ENCODE peak calls at places on chromosomes 1 and 21, in nine cellular contexts. One of them, this sample, is unnamed.

GRCh38 chr1:11998636-11999035 is 18.4 kb downstream of the MFN2 start:
- DNase-seq in NCI-H1092 treated with DMSO at 0.1 percent for 48 hours: no peak
- DNase-seq in aorta: no peak
- DNase-seq in GM23248: no peak
- DNase-seq in cardiac muscle cell: no peak
- DNase-seq in EH: no peak
- DNase-seq in H4: no peak
- DNase-seq in HTR-8/SVneo: no peak
- DNase-seq in Panc1: no peak
- DNase-seq in this sample: no peak

GRCh38 chr1:203305809-203306088 is 430 bp downstream of the BTG2 start:
- DNase-seq in NCI-H1092 treated with DMSO at 0.1 percent for 48 hours: no peak
- DNase-seq in aorta: no peak
- DNase-seq in GM23248: peak
- DNase-seq in cardiac muscle cell: no peak
- DNase-seq in EH: no peak
- DNase-seq in H4: no peak
- DNase-seq in HTR-8/SVneo: no peak
- DNase-seq in Panc1: no peak
- DNase-seq in this sample: no peak

GRCh38 chr1:50378757-50379156 is 44.5 kb downstream of the DMRTA2 start:
- DNase-seq in NCI-H1092 treated with DMSO at 0.1 percent for 48 hours: no peak
- DNase-seq in aorta: no peak
- DNase-seq in GM23248: no peak
- DNase-seq in cardiac muscle cell: no peak
- DNase-seq in EH: no peak
- DNase-seq in H4: no peak
- DNase-seq in HTR-8/SVneo: no peak
- DNase-seq in Panc1: no peak
- DNase-seq in this sample: no peak

GRCh38 chr1:3154081-3154795 is 85.2 kb downstream of the PRDM16 start:
- DNase-seq in NCI-H1092 treated with DMSO at 0.1 percent for 48 hours: no peak
- DNase-seq in aorta: no peak
- DNase-seq in GM23248: no peak
- DNase-seq in cardiac muscle cell: no peak
- DNase-seq in EH: no peak
- DNase-seq in H4: no peak
- DNase-seq in HTR-8/SVneo: no peak
- DNase-seq in Panc1: no peak
- DNase-seq in this sample: no peak

GRCh38 chr21:32956257-32956656 is 69.5 kb upstream of the OLIG2 start:
- DNase-seq in NCI-H1092 treated with DMSO at 0.1 percent for 48 hours: no peak
- DNase-seq in aorta: no peak
- DNase-seq in GM23248: no peak
- DNase-seq in cardiac muscle cell: no peak
- DNase-seq in EH: no peak
- DNase-seq in H4: no peak
- DNase-seq in HTR-8/SVneo: no peak
- DNase-seq in Panc1: no peak
- DNase-seq in this sample: no peak

GRCh38 chr1:222792744-222793143 is 22.1 kb upstream of the DISP1 start:
- DNase-seq in NCI-H1092 treated with DMSO at 0.1 percent for 48 hours: peak
- DNase-seq in aorta: no peak
- DNase-seq in GM23248: peak
- DNase-seq in cardiac muscle cell: peak
- DNase-seq in EH: peak
- DNase-seq in H4: no peak
- DNase-seq in HTR-8/SVneo: peak
- DNase-seq in Panc1: no peak
- DNase-seq in this sample: no peak

GRCh38 chr1:82600314-82600713 is 799.6 kb downstream of the ADGRL2 start:
- DNase-seq in NCI-H1092 treated with DMSO at 0.1 percent for 48 hours: no peak
- DNase-seq in aorta: no peak
- DNase-seq in GM23248: no peak
- DNase-seq in cardiac muscle cell: no peak
- DNase-seq in EH: no peak
- DNase-seq in H4: no peak
- DNase-seq in HTR-8/SVneo: no peak
- DNase-seq in Panc1: no peak
- DNase-seq in this sample: no peak

GRCh38 chr21:40516336-40516735 is 330.6 kb downstream of the DSCAM start:
- DNase-seq in NCI-H1092 treated with DMSO at 0.1 percent for 48 hours: no peak
- DNase-seq in aorta: no peak
- DNase-seq in GM23248: no peak
- DNase-seq in cardiac muscle cell: peak
- DNase-seq in EH: peak
- DNase-seq in H4: no peak
- DNase-seq in HTR-8/SVneo: no peak
- DNase-seq in Panc1: no peak
- DNase-seq in this sample: no peak

GRCh38 chr1:41892211-41892840 is 26.4 kb downstream of the HIVEP3 start:
- DNase-seq in NCI-H1092 treated with DMSO at 0.1 percent for 48 hours: peak
- DNase-seq in aorta: no peak
- DNase-seq in GM23248: no peak
- DNase-seq in cardiac muscle cell: no peak
- DNase-seq in EH: no peak
- DNase-seq in H4: no peak
- DNase-seq in HTR-8/SVneo: no peak
- DNase-seq in Panc1: no peak
- DNase-seq in this sample: no peak

GRCh38 chr1:244220410-244220809 is 169.3 kb downstream of the ZBTB18 start:
- DNase-seq in NCI-H1092 treated with DMSO at 0.1 percent for 48 hours: no peak
- DNase-seq in aorta: no peak
- DNase-seq in GM23248: no peak
- DNase-seq in cardiac muscle cell: no peak
- DNase-seq in EH: no peak
- DNase-seq in H4: no peak
- DNase-seq in HTR-8/SVneo: no peak
- DNase-seq in Panc1: no peak
- DNase-seq in this sample: no peak

GRCh38 chr21:43939443-43940328 is 72.4 kb upstream of the TRAPPC10 start:
- DNase-seq in NCI-H1092 treated with DMSO at 0.1 percent for 48 hours: no peak
- DNase-seq in aorta: no peak
- DNase-seq in GM23248: no peak
- DNase-seq in cardiac muscle cell: no peak
- DNase-seq in EH: no peak
- DNase-seq in H4: no peak
- DNase-seq in HTR-8/SVneo: no peak
- DNase-seq in Panc1: no peak
- DNase-seq in this sample: no peak

GRCh38 chr1:85320371-85321131 is 44.1 kb upstream of the BCL10 start:
- DNase-seq in NCI-H1092 treated with DMSO at 0.1 percent for 48 hours: no peak
- DNase-seq in aorta: no peak
- DNase-seq in GM23248: peak
- DNase-seq in cardiac muscle cell: no peak
- DNase-seq in EH: peak
- DNase-seq in H4: no peak
- DNase-seq in HTR-8/SVneo: no peak
- DNase-seq in Panc1: no peak
- DNase-seq in this sample: no peak